ENCODE peak calls at places on chromosomes 11 and 22, in six cellular contexts. G is GM04503; S is activated CD8-positive, alpha-beta T cell treated with anti-CD3 and anti-CD28 coated beads, Interleukin-2, amount 10 ng/mL, durations not matched to agents 7 days and 5 days; F is lung microvascular endothelial cell; W is stromal cell of bone marrow; D is stimulated activated CD8-positive, alpha-beta memory T cell treated with anti-CD3 and anti-CD28 coated beads, Interleukin-4, amount 100 ng/mL, for 1 hour. K is an unnamed sample.

GRCh38 chr11:104873252-104873651 is 25.0 kb downstream of the CASP12 start:
- DNase-seq in D (no peak), G (no peak), S (no peak), F (no peak), W (no peak), K (peak)

GRCh38 chr22:50506611-50507420 is 686 bp downstream of the LMF2 start:
- DNase-seq in D (no peak), S (no peak), W (no peak), G (no peak), F (no peak), K (no peak)

GRCh38 chr22:48632641-48633246 is 1194.9 kb downstream of the BRD1 start:
- DNase-seq in W (no peak), G (no peak), S (no peak), D (no peak), F (no peak), K (no peak)

GRCh38 chr22:28029201-28029948 is 110.3 kb upstream of the PITPNB start:
- DNase-seq in G (no peak), F (peak), W (no peak), D (no peak), S (no peak), K (no peak)

GRCh38 chr22:37896181-37896592 is 9.9 kb upstream of the MICALL1 start:
- DNase-seq in S (peak), F (peak), D (peak), G (no peak), W (no peak), K (no peak)

GRCh38 chr22:44918925-44919392 is 90.8 kb downstream of the PHF21B start:
- DNase-seq in F (no peak), S (no peak), W (no peak), G (no peak), D (no peak), K (no peak)

GRCh38 chr11:2868604-2869526 is 16.7 kb downstream of the CDKN1C start:
- DNase-seq in D (no peak), G (no peak), F (no peak), S (no peak), W (no peak), K (no peak)

GRCh38 chr22:30871391-30872281 is 96.9 kb downstream of the MORC2 start:
- DNase-seq in D (no peak), W (no peak), S (no peak), F (no peak), G (no peak), K (no peak)

GRCh38 chr11:102974552-102975280 is 19.2 kb upstream of the MMP13 start:
- DNase-seq in D (no peak), W (no peak), F (no peak), S (no peak), G (no peak), K (no peak)

GRCh38 chr11:116413861-116414260 is 358.9 kb downstream of the BUD13 start:
- DNase-seq in G (no peak), S (no peak), F (no peak), W (no peak), D (no peak), K (no peak)

GRCh38 chr11:114621950-114622809 is 26.6 kb upstream of the NXPE4 start:
- DNase-seq in S (no peak), G (no peak), W (no peak), D (no peak), F (no peak), K (no peak)

GRCh38 chr22:49735411-49736311 is 92.0 kb downstream of the BRD1 start:
- DNase-seq in S (peak), F (peak), D (no peak), G (no peak), W (no peak), K (no peak)

GRCh38 chr11:67605231-67606011 is 1.3 kb upstream of the NDUFV1 start:
- DNase-seq in W (no peak), D (no peak), G (no peak), F (no peak), S (no peak), K (no peak)

GRCh38 chr22:19820880-19821522 is 33.7 kb downstream of the GNB1L start:
- DNase-seq in G (no peak), D (no peak), F (peak), S (no peak), W (no peak), K (no peak)

GRCh38 chr11:69627551-69627950 is 13.4 kb upstream of the CCND1 start:
- DNase-seq in G (no peak), D (no peak), W (no peak), S (no peak), F (no peak), K (no peak)

GRCh38 chr11:102915044-102915375 is 40.2 kb upstream of the MMP12 start:
- DNase-seq in F (no peak), W (no peak), D (no peak), S (no peak), G (no peak), K (no peak)

GRCh38 chr11:85946221-85946620 is 91.0 kb downstream of the CCDC83 start:
- DNase-seq in W (no peak), S (no peak), D (no peak), G (no peak), F (no peak), K (no peak)

GRCh38 chr11:66937334-66937733 is 20.8 kb downstream of the PC start:
- DNase-seq in W (no peak), G (no peak), S (no peak), D (no peak), F (no peak), K (no peak)

GRCh38 chr22:23526588-23527315 is 53.3 kb downstream of the IGLL1 start:
- DNase-seq in G (no peak), F (no peak), W (no peak), S (no peak), D (no peak), K (no peak)

GRCh38 chr22:45731798-45732495 is 60.3 kb downstream of the ATXN10 start:
- DNase-seq in G (no peak), F (no peak), S (no peak), D (no peak), W (no peak), K (peak)

GRCh38 chr11:46846510-46846830 is 390 bp upstream of the CKAP5 start:
- DNase-seq in G (no peak), D (no peak), F (no peak), S (no peak), W (no peak), K (no peak)

GRCh38 chr11:94997437-94997836 is 23.9 kb downstream of the KDM4D start:
- DNase-seq in G (no peak), F (no peak), D (no peak), W (no peak), S (no peak), K (peak)

GRCh38 chr22:25637672-25638071 is 73.2 kb downstream of the GRK3 start:
- DNase-seq in D (no peak), F (no peak), S (no peak), W (no peak), G (no peak), K (no peak)

GRCh38 chr22:47274196-47274595 is 511.7 kb downstream of the TBC1D22A start:
- DNase-seq in S (no peak), F (no peak), D (no peak), W (no peak), G (no peak), K (no peak)

GRCh38 chr22:19806213-19807160 is 45.9 kb downstream of the TBX1 start:
- DNase-seq in W (no peak), S (no peak), G (no peak), D (no peak), F (peak), K (no peak)

GRCh38 chr11:100719809-100720221 is 32.7 kb downstream of the ARHGAP42 start:
- DNase-seq in G (peak), W (peak), D (no peak), S (no peak), F (peak), K (no peak)

GRCh38 chr11:7495997-7496545 is 10.8 kb downstream of the OLFML1 start:
- DNase-seq in S (no peak), D (no peak), G (no peak), F (no peak), W (no peak), K (peak)

GRCh38 chr11:64321026-64321425 is 3.1 kb downstream of the PRDX5 start:
- DNase-seq in F (no peak), D (no peak), G (no peak), W (no peak), S (no peak), K (no peak)

GRCh38 chr11:62664405-62665074 is 470 bp downstream of the C11orf98 start:
- DNase-seq in D (peak), F (peak), G (no peak), S (peak), W (no peak), K (peak)

GRCh38 chr11:13324141-13324540 is 46.6 kb downstream of the BMAL1 start:
- DNase-seq in D (no peak), W (no peak), S (no peak), G (no peak), F (no peak), K (no peak)

GRCh38 chr11:65121865-65122696 is at the start of the genes FAU and MRPL49:
- DNase-seq in F (peak), G (peak), S (peak), W (peak), D (peak), K (peak)